ENCODE peak calls at places on chromosomes 5 and 9, in four cellular contexts. One of them, this sample, is unnamed. For H3K4me1, the result is how much of the 10 kb centered on the place peaks cover.

GRCh38 chr9:137314561-137315560 is 12.8 kb upstream of the NRARP start:
- DNase-seq in PC-9: no peak
- DNase-seq in hepatocyte: peak
- DNase-seq in fibroblast of lung: no peak
- DNase-seq in this sample: no peak

GRCh38 chr9:130196643-130197042 is 24.4 kb downstream of the NCS1 start:
- DNase-seq in PC-9: no peak
- DNase-seq in hepatocyte: no peak
- DNase-seq in fibroblast of lung: no peak
- DNase-seq in this sample: no peak

GRCh38 chr5:14138608-14139540 is 4.3 kb upstream of the TRIO start:
- DNase-seq in PC-9: no peak
- DNase-seq in hepatocyte: no peak
- DNase-seq in fibroblast of lung: no peak
- DNase-seq in this sample: no peak

GRCh38 chr9:127724012-127724411 is 8.1 kb downstream of the TTC16 start:
- DNase-seq in PC-9: no peak
- DNase-seq in hepatocyte: no peak
- DNase-seq in fibroblast of lung: no peak
- DNase-seq in this sample: no peak

GRCh38 chr5:68962632-68963484 is 131.0 kb upstream of the SLC30A5 start:
- DNase-seq in PC-9: peak
- DNase-seq in hepatocyte: peak
- DNase-seq in fibroblast of lung: peak
- DNase-seq in this sample: peak

GRCh38 chr9:98502311-98502975 is 206.3 kb downstream of the GABBR2 start:
- DNase-seq in PC-9: no peak
- DNase-seq in hepatocyte: peak
- DNase-seq in fibroblast of lung: peak
- DNase-seq in this sample: no peak

GRCh38 chr9:123548749-123549545 is 192.9 kb downstream of the CRB2 start:
- DNase-seq in PC-9: no peak
- DNase-seq in hepatocyte: no peak
- DNase-seq in fibroblast of lung: no peak
- DNase-seq in this sample: no peak

GRCh38 chr5:115948013-115948605 is 14.2 kb upstream of the LVRN start:
- DNase-seq in PC-9: no peak
- DNase-seq in hepatocyte: no peak
- DNase-seq in fibroblast of lung: peak
- DNase-seq in this sample: no peak

GRCh38 chr9:135253305-135254004 is 166.0 kb downstream of the OLFM1 start:
- DNase-seq in PC-9: no peak
- DNase-seq in hepatocyte: peak
- DNase-seq in fibroblast of lung: no peak
- DNase-seq in this sample: no peak

GRCh38 chr9:124285903-124286291 is 28.1 kb downstream of the NEK6 start:
- DNase-seq in PC-9: no peak
- DNase-seq in hepatocyte: peak
- DNase-seq in fibroblast of lung: peak
- DNase-seq in this sample: peak

GRCh38 chr5:38466444-38467189 is 89.8 kb downstream of the LIFR start:
- DNase-seq in PC-9: no peak
- DNase-seq in hepatocyte: no peak
- DNase-seq in fibroblast of lung: peak
- DNase-seq in this sample: no peak

GRCh38 chr5:53041071-53041692 is 52.0 kb downstream of the ITGA2 start:
- DNase-seq in PC-9: no peak
- DNase-seq in hepatocyte: no peak
- DNase-seq in fibroblast of lung: peak
- DNase-seq in this sample: peak

GRCh38 chr5:34743878-34744277 is 87.8 kb downstream of the RAI14 start:
- DNase-seq in PC-9: no peak
- DNase-seq in hepatocyte: peak
- DNase-seq in fibroblast of lung: peak
- DNase-seq in this sample: no peak

GRCh38 chr9:121656941-121657340 is 5.5 kb downstream of the DAB2IP start:
- DNase-seq in PC-9: no peak
- DNase-seq in hepatocyte: no peak
- DNase-seq in fibroblast of lung: no peak
- DNase-seq in this sample: no peak

GRCh38 chr9:4139201-4139600 is 160.7 kb downstream of the GLIS3 start:
- DNase-seq in PC-9: no peak
- DNase-seq in hepatocyte: no peak
- DNase-seq in fibroblast of lung: no peak
- DNase-seq in this sample: no peak

GRCh38 chr5:1380011-1380817 is 35.3 kb upstream of the CLPTM1L start:
- DNase-seq in PC-9: no peak
- DNase-seq in hepatocyte: peak
- DNase-seq in fibroblast of lung: peak
- DNase-seq in this sample: peak

GRCh38 chr5:136814621-136815378 is 449.5 kb upstream of the TRPC7 start:
- DNase-seq in PC-9: no peak
- DNase-seq in hepatocyte: no peak
- DNase-seq in fibroblast of lung: no peak
- DNase-seq in this sample: no peak

GRCh38 chr5:170537451-170538095 is 33.8 kb downstream of the KCNIP1 start:
- DNase-seq in PC-9: no peak
- DNase-seq in hepatocyte: no peak
- DNase-seq in fibroblast of lung: no peak
- DNase-seq in this sample: no peak

GRCh38 chr9:69946800-69947437 is 96.7 kb upstream of the MAMDC2 start:
- DNase-seq in PC-9: peak
- DNase-seq in hepatocyte: peak
- DNase-seq in fibroblast of lung: peak
- DNase-seq in this sample: no peak

GRCh38 chr9:96327694-96328352 is 25.8 kb upstream of the HSD17B3 start:
- DNase-seq in PC-9: peak
- DNase-seq in hepatocyte: peak
- DNase-seq in fibroblast of lung: peak
- DNase-seq in this sample: peak

GRCh38 chr5:123474238-123474637 is 37.7 kb upstream of the CSNK1G3 start:
- DNase-seq in PC-9: no peak
- DNase-seq in hepatocyte: no peak
- DNase-seq in fibroblast of lung: peak
- DNase-seq in this sample: no peak

GRCh38 chr5:115888027-115888426 is 46.3 kb downstream of the AP3S1 start:
- DNase-seq in PC-9: no peak
- DNase-seq in hepatocyte: no peak
- DNase-seq in fibroblast of lung: peak
- DNase-seq in this sample: no peak

GRCh38 chr5:95846554-95847260 is 24.2 kb upstream of the GLRX start:
- DNase-seq in PC-9: peak
- DNase-seq in hepatocyte: peak
- DNase-seq in fibroblast of lung: peak
- DNase-seq in this sample: peak

GRCh38 chr5:42951847-42952411 is 88.2 kb downstream of the ANXA2R start:
- DNase-seq in PC-9: peak
- DNase-seq in hepatocyte: no peak
- DNase-seq in fibroblast of lung: peak
- DNase-seq in this sample: peak

DNA sequence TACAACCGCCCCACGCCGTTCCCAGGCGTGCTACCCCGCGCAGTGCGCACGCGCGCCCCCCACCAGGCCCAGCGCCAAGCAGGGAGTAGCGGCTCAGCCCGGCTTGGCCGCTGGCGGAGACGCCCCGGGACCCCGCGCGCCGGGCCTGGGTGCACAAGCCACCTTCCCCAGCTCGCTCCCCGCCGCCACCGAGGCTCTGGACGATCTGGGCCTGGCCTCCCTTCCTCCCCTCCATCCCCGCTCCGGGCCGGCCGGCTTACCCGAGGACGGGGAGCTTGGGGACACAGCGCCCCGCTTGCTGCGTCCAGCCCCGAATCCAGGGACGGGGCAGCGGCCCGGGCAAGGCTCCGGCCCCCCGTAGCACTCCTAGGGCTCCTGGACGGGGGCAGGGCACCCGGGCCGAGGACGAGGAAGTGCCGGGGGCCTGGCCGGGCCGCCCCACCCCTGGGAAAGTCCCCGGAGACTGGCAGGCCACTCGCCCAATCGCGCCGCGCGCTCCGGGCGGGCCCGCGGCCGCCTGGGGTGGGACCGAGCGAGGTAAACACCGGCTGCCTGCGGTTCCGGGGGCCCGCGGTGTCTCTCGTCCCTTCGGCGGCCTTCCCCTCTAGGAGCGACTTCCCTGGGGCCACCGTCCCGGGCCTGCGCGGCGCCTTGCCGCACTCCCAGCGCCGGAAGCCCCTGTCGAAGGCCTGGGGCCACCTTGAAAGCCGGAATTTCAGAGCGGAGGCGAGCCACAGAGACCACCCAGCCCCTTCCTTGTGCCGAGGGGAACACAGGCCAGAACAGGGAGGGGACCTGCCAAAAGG is at the start of gene TNIP1:
- DNase-seq in PC-9: peak
- DNase-seq in hepatocyte: peak
- DNase-seq in fibroblast of lung: peak
- DNase-seq in this sample: peak
- H3K4me1 ChIP-seq in PC-9: half or more
- H3K4me1 ChIP-seq in hepatocyte: under half
- H3K4me1 ChIP-seq in fibroblast of lung: under half
- H3K4me1 ChIP-seq in this sample: under half

DNA sequence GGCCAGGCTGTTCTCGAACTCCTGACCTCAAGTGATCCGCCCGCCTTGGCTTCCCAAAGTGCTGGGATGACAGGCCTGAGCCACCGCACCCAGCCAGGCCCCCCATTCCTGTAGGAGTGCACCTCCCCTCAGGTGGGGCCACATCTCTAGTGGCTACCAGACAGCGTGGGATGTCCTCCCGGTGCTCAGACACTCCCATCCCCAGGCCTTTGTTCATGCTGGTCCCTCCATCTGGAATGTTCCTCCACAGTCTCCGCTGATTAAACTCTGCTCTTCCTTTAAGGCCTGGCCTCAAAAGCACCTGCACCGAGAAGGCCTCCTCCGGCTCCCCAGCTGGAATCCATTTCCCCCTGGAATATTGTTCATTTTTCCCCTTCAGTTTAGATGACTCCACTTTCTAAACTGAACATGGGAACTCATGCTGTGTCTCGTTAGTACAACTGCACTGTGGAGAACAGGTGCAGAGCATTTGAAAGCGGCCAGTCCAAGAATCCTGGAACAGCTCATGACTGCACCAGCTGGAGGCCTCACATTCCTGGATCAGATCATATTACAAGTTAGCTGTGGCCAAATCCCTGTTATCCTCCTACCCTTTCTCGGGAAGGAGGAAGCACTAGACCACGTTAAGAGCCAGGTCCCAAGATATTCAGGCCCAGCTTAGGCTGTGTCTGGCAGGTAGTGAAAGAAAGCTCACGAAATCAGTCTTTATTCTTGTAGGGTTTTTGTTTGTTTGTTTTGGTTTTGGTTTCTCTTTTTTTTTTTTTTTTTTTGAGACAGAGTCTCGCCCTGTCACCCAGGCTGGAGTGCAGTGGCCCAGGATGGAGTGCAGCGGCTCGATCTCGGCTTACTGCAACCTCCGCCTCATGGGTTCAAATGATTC is 10.8 kb upstream of the PRRC2B start:
- DNase-seq in PC-9: peak
- DNase-seq in hepatocyte: peak
- DNase-seq in fibroblast of lung: peak
- DNase-seq in this sample: peak
- H3K27ac ChIP-seq in PC-9: peak
- H3K27ac ChIP-seq in hepatocyte: peak
- H3K27ac ChIP-seq in fibroblast of lung: no peak
- H3K27ac ChIP-seq in this sample: peak

DNA sequence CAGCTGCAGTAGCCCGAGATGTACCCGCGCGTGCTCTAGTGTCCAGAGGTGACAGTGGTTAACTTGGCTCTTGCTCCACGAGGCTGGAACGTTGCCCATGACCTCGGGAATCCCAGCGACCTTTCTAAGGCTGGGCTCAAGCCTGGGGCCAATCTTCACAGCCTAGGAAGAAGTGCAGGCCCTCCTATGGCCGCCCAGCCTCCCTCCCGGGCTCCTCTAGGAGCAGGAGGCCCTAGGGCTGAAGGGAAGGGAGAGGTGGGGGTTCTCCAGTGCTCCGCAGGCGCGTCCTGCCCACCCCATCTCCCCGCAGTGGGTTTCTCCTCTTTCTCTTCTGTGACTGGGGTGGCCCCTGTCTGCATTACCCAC is 13.3 kb downstream of the NR2F1 start:
- DNase-seq in PC-9: no peak
- DNase-seq in hepatocyte: no peak
- DNase-seq in fibroblast of lung: no peak
- DNase-seq in this sample: no peak
- TF ChIP-seq EZH2 in PC-9: no peak
- TF ChIP-seq EZH2 in hepatocyte: no peak
- TF ChIP-seq EZH2 in fibroblast of lung: no peak
- TF ChIP-seq EZH2 in this sample: no peak

DNA sequence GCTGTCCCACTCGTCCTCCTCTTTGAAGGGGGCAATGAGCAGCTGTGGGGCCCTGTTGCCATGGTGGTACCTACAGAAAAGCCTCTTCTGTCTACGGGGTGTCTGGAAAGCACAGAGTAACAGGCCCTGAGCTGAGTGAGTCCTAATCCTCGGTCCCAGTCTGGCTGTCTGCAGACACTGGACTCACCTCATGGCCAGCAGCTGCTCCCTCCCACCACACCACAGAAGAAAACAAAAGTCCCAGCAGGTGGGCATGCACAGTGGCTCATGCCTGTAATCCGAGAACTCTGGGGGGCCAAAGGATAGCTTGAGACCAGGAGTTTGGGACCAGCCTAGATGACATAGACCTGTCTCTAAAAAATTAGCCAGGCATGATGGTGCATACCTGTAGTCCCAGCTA is 19.9 kb downstream of the P4HA2 start:
- DNase-seq in PC-9: no peak
- DNase-seq in hepatocyte: no peak
- DNase-seq in fibroblast of lung: no peak
- DNase-seq in this sample: no peak
- H3K4me1 ChIP-seq in PC-9: under half
- H3K4me1 ChIP-seq in hepatocyte: under half
- H3K4me1 ChIP-seq in fibroblast of lung: under half
- H3K4me1 ChIP-seq in this sample: under half

DNA sequence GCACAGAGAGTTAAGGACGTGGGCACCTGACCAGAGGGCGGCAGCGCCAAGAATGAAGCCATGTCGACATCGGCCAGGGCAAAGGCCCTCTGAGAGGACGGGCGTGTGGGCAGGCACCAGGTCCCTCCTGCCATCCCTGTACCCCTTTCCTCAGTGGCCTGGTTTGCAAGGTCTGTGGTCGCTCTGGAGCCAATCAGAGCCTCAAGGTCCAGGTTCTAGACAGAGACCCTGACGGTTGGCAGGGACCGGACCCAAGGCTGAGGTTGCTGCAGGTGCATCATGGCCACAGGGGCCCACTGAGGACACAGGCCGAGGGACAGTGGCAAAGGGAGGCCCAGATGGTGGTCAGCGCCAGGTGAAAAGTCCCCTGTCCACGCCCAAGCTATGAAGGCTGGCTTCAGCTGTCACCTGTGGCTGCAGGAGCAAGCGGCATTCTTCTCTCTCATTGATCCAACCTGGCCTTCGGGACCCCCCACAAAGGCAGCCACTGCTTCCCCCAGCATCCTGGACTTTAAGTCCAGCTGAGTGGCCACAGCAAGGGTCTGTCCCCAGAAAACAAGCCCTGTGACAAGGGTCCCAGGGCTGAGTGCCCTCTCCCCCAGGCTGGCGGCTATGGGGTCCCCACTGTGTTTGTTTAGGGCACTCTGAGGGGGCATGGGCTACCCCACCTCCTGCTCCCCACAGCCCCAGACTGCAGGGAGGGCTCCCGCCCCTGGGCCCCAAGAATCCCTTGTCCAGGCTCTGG is 48.9 kb downstream of the VAV2 start:
- DNase-seq in PC-9: no peak
- DNase-seq in hepatocyte: no peak
- DNase-seq in fibroblast of lung: no peak
- DNase-seq in this sample: no peak
- H3K27ac ChIP-seq in PC-9: no peak
- H3K27ac ChIP-seq in hepatocyte: no peak
- H3K27ac ChIP-seq in fibroblast of lung: no peak
- H3K27ac ChIP-seq in this sample: no peak

GRCh38 chr5:88687253-88687955 is 195.6 kb downstream of the MEF2C start:
- DNase-seq in PC-9: no peak
- DNase-seq in hepatocyte: no peak
- DNase-seq in fibroblast of lung: no peak
- DNase-seq in this sample: no peak
- TF ChIP-seq EZH2 in PC-9: no peak
- TF ChIP-seq EZH2 in hepatocyte: peak
- TF ChIP-seq EZH2 in fibroblast of lung: no peak
- TF ChIP-seq EZH2 in this sample: no peak